ENCODE peak calls at places on chromosome 1, in six cellular contexts. P is GM23338, J is K562, R is GM12878, Q is H1, F is HepG2. W is an unnamed sample.
A peak's percentile ranks its signal among the peaks of the same experiment; 100 is the strongest.

GRCh38 chr1:50421366-50421748 is 1.9 kb downstream of the DMRTA2 start:
- DNase-seq in F (no peak), P (peak; percentile 55), J (no peak), Q (no peak), R (no peak), W (peak; percentile 37)

GRCh38 chr1:32759521-32759980 is 57.0 kb upstream of the SYNC start:
- DNase-seq in P (peak; percentile 75), R (no peak), J (no peak), F (peak; percentile 53), Q (no peak), W (peak; percentile 44)

GRCh38 chr1:76303348-76303712 is 228.8 kb downstream of the ST6GALNAC3 start:
- DNase-seq in R (no peak), Q (no peak), P (no peak), J (no peak), F (no peak), W (no peak)

GRCh38 chr1:77536813-77537212 is 145.6 kb downstream of the ZZZ3 start:
- DNase-seq in J (no peak), F (no peak), Q (no peak), P (no peak), R (no peak), W (no peak)

GRCh38 chr1:94245747-94246438 is 8.5 kb upstream of the ARHGAP29 start:
- DNase-seq in J (no peak), F (no peak), Q (no peak), P (no peak), R (no peak), W (no peak)

GRCh38 chr1:235990376-235990795 is 74.5 kb downstream of the NID1 start:
- DNase-seq in Q (no peak), J (no peak), P (no peak), R (no peak), F (no peak), W (no peak)

GRCh38 chr1:219771039-219771438 is 157.3 kb downstream of the SLC30A10 start:
- DNase-seq in J (no peak), P (peak; percentile 21), F (peak; percentile 37), Q (no peak), R (no peak), W (no peak)

GRCh38 chr1:147292635-147293251 is 50.3 kb downstream of the CHD1L start:
- DNase-seq in P (no peak), J (no peak), F (no peak), R (no peak), Q (no peak), W (no peak)

GRCh38 chr1:185280589-185280988 is 36.5 kb downstream of the IVNS1ABP start:
- DNase-seq in F (no peak), R (no peak), P (no peak), Q (no peak), J (no peak), W (no peak)

GRCh38 chr1:154519661-154520060 is 17.4 kb upstream of the SHE start:
- DNase-seq in F (no peak), J (no peak), R (no peak), P (no peak), Q (no peak), W (no peak)

GRCh38 chr1:87473203-87473661 is 144.6 kb downstream of the LMO4 start:
- DNase-seq in P (peak; percentile 23), Q (no peak), F (no peak), R (no peak), J (no peak), W (no peak)

GRCh38 chr1:240232548-240232947 is 140.9 kb downstream of the FMN2 start:
- DNase-seq in J (no peak), Q (no peak), F (no peak), P (no peak), R (no peak), W (no peak)

GRCh38 chr1:22699629-22700028 is 11.0 kb upstream of the EPHB2 start:
- DNase-seq in J (no peak), Q (no peak), R (no peak), P (no peak), F (no peak), W (no peak)

GRCh38 chr1:233689017-233689747 is 75.3 kb downstream of the KCNK1 start:
- DNase-seq in F (no peak), Q (no peak), J (no peak), R (no peak), P (no peak), W (no peak)

DNA sequence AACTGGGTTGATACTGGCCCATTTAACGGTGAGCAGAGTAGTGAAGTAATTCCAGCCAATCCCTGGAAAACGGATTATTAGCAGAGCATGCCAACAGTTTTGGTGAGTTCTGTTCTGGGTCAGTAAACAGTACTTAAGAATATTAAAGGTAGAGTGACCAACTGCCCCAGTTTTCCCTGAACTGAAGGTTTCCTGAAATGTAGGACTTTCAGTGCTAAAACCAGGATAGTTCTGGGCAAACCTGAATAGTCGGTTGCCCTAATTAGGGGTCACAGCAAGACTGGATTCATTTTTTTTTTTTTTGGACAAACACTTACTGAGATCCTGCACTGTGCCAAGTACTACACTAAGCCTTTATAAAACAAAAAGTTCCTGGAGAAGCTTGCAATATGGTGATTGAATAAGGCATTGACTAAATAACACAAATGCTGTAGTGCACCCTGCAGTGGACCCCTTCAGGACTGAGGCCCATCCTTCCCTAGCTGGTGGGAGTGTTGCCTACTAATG is 75.9 kb downstream of the KCNK1 start:
- DNase-seq in Q (no peak), J (no peak), R (no peak), F (no peak), P (no peak), W (no peak)
- TF ChIP-seq CREB1 in Q (no peak), J (no peak), R (no peak), F (no peak), P (no peak), W (no peak)

GRCh38 chr1:230503741-230504140 is 77.6 kb upstream of the PGBD5 start:
- DNase-seq in J (no peak), R (no peak), P (no peak), F (no peak), Q (no peak), W (no peak)

GRCh38 chr1:230507671-230508407 is 81.7 kb upstream of the PGBD5 start:
- DNase-seq in R (no peak), Q (no peak), F (no peak), P (no peak), J (no peak), W (no peak)

DNA sequence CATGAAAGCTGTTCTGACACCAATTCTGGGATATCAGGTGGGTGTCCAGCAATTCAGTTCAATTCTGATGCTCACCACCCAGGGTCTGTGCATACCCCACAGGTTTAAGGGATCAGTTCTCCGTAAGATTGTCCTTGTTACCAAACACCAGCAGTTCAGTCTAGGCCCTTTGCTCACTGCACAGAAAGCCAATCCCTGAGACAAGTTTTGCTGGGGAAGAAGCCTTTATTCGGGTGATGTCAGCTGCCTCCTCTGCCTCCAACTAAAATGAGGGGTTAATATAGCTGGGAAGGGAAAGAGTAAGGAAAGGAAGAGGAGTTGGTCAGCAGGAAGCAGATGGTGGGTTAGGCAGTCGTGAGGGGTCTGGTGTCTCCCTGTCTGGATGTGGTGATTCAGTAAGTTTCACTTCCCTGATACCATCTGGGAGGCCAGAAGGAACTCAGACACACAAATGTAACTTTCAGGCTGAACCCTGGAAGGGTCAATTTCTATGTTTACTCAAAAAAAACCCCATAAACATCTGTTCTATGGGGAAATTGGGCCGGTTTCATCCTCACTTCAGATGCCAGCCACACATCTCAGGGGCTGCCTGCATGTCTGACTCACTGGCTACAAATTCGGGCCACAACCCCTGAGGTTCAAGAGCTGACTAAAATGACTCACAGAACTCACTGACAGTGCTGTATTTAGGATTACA is 83.3 kb upstream of the PGBD5 start:
- DNase-seq in R (peak; percentile 19), Q (no peak), J (no peak), P (no peak), F (no peak), W (no peak)
- TF ChIP-seq CREB1 in R (no peak), Q (no peak), J (no peak), P (no peak), F (no peak), W (no peak)

GRCh38 chr1:16189921-16190499 is 22.4 kb downstream of the ARHGEF19 start:
- DNase-seq in Q (no peak), P (no peak), J (no peak), F (no peak), R (no peak), W (no peak)
- TF ChIP-seq CREB1 in Q (no peak), P (no peak), J (no peak), F (no peak), R (no peak), W (no peak)

GRCh38 chr1:46380508-46380907 is 13.6 kb upstream of the FAAH start:
- DNase-seq in R (no peak), Q (no peak), F (no peak), J (no peak), P (no peak), W (no peak)

DNA sequence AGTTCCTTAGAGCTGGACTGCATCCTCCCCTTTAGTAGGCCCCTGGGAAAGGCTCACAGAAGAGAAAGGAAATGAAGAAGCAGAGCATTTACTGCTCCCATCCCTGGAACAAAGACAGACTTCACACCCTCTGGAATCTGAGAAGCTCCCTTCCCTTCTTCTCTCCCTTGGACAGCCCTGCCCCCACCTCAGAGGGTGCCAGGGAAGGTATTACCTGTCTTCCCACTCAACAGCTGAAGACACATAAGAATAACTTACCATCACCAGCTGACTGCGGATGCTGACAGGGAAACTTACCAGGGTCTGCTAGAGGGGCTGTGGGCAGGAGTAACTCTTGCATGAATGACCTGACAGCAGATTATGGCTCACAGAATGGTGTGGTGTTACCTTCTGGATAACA is 14.1 kb upstream of the FAAH start:
- DNase-seq in Q (no peak), P (no peak), R (no peak), F (no peak), J (no peak), W (no peak)
- TF ChIP-seq CREB1 in Q (no peak), P (no peak), R (no peak), F (no peak), J (no peak), W (no peak)

GRCh38 chr1:230067871-230068814 is 1.1 kb downstream of the GALNT2 start:
- DNase-seq in J (peak; percentile 52), P (peak; percentile 64), F (no peak), R (no peak), Q (peak; percentile 75), W (peak; percentile 47)

GRCh38 chr1:230071316-230071715 is 4.3 kb downstream of the GALNT2 start:
- DNase-seq in F (no peak), P (no peak), R (no peak), Q (peak; percentile 27), J (no peak), W (no peak)

GRCh38 chr1:230068952-230069684 is 2.1 kb downstream of the GALNT2 start:
- DNase-seq in Q (no peak), R (no peak), J (no peak), F (no peak), P (no peak), W (no peak)

GRCh38 chr1:230070321-230071208 is 3.5 kb downstream of the GALNT2 start:
- DNase-seq in F (no peak), Q (no peak), R (no peak), P (no peak), J (no peak), W (no peak)

DNA sequence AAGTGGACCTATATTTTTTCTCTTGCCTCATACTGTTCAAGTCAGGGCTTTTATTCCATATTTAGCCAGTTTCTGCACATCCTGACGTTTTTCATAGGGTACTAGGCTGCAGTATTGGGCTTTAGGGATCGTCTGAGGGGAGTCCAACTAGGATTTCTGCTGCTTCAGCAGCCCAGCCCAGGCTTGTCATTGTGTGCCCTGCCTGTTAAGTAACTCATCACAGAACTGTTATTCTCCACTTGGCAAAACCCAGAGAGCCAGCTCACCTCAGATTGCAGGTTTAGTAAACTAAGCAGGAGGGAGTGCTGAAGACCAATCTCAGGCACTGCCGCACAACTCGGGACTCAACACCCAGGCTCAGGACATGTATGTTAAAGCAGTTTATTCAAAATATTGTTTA is 2.8 kb downstream of the GALNT2 start:
- DNase-seq in F (no peak), R (no peak), Q (peak; percentile 32), J (no peak), P (no peak), W (no peak)
- TF ChIP-seq CREB1 in F (no peak), R (no peak), Q (no peak), J (no peak), P (no peak), W (no peak)

W was measured in WTC11.